ENCODE peak calls at places on chromosomes 1 and 21, in six cellular contexts. J is K562, N is IMR-90, P is H1, Q is GM12878, X is HepG2. O is an unnamed sample.

GRCh38 chr1:154951901-154952657 is 3.8 kb downstream of the PBXIP1 start:
- DNase-seq in Q (no peak), N (no peak), X (no peak), J (no peak), P (no peak), O (no peak)

GRCh38 chr1:97461782-97462181 is 459.1 kb downstream of the DPYD start:
- DNase-seq in Q (peak), X (no peak), N (no peak), P (no peak), J (no peak), O (no peak)

GRCh38 chr1:213061263-213061662 is 10.2 kb downstream of the RPS6KC1 start:
- DNase-seq in N (no peak), Q (no peak), P (no peak), J (no peak), X (no peak), O (no peak)

GRCh38 chr1:9042272-9042671 is 16.0 kb upstream of the SLC2A7 start:
- DNase-seq in X (no peak), P (no peak), Q (no peak), N (no peak), J (no peak), O (no peak)

GRCh38 chr21:23452384-23453083 is 2154.7 kb downstream of the MRPL39 start:
- DNase-seq in P (peak), J (no peak), N (no peak), X (no peak), Q (no peak), O (no peak)

GRCh38 chr1:84267476-84267875 is 34.0 kb upstream of the SAMD13 start:
- DNase-seq in J (no peak), P (no peak), N (no peak), X (no peak), Q (no peak), O (no peak)

GRCh38 chr1:21865943-21866628 is 54.0 kb downstream of the LDLRAD2 start:
- DNase-seq in X (peak), Q (peak), J (peak), N (no peak), P (peak), O (no peak)

GRCh38 chr21:43880111-43880985 is 15.3 kb downstream of the AGPAT3 start:
- DNase-seq in P (no peak), X (no peak), J (no peak), N (peak), Q (no peak), O (no peak)

GRCh38 chr21:45556645-45557601 is 14.7 kb upstream of the SLC19A1 start:
- DNase-seq in X (no peak), J (peak), N (no peak), P (no peak), Q (no peak), O (no peak)

GRCh38 chr1:119871881-119872280 is 24.4 kb downstream of the ADAM30 start:
- DNase-seq in X (no peak), Q (no peak), J (no peak), P (no peak), N (peak), O (no peak)

DNA sequence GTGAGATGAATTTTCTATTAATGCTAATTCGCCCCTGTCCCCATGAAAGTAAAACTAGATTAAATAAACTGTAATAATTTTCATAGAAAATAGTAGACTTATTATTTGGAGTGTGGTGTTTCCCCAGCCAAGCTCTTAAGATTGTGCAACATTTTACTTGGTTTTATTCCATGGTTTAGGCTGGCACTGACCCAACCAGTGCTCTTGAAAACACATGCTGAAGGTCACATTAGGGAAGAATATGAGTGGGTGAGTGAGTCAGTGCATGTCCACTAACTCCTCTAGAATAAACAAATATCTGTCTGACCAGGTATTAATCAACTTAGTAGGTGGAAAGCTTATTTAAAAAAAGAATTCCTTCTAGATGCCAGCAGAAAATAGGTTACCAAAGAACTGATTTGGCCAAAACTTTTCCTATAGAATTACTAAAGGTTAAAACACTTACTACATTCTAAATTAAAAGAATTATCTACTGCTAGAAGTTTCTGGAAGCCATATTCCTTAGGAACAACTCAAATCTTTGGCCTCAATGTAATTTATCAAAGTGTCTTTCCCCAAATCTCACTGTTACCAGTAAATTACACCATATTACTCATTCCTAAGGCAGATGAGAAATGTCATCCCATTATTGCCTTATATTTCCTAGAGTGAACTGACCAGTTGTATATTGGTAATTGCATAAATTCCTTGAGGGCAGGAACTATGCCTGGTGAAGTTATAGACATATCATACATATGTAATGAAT is 89.7 kb upstream of the RGS1 start:
- DNase-seq in Q (no peak), J (no peak), X (peak), P (no peak), N (peak), O (no peak)
- TF ChIP-seq RFX5 in Q (no peak), J (no peak), X (no peak), P (no peak), N (no peak), O (no peak)

GRCh38 chr1:26349886-26350244 is 4.1 kb downstream of the CRYBG2 start:
- DNase-seq in J (no peak), P (no peak), N (no peak), X (no peak), Q (no peak), O (no peak)
- TF ChIP-seq POLR2A in J (no peak), P (no peak), N (no peak), X (no peak), Q (no peak), O (no peak)

DNA sequence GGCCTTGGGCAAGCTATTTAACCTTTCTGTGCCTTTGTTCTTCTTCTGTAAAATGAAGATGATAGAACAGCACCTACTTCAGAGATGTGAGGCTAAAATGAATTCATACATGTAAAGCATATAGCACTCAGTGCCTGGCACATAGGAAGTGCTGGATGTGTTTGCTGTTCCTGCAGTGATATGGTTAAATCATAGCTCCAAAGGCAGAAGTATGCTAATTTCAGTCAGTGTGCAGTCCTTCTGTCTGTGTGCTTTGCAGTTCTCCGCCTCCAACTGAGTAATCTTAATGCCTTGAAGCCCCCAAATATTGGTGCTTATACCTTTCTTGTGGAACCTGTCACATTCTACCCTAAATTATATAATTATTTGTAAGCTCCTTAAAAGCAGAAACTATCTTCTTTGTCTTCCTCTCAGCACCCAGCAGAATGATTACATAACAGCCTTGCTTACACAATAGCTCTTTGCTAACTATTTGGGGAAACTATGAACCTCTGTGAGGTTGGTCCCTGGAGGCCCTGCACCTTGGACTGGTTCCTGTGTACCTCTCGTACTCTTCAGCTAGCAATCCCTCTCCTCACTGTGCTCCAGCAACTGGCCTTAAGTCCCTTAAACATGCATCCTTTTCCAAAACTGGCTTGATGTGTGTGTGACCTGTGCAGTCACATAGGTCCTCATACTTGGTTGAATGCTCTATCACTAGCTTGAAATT is 57.0 kb upstream of the CACYBP start:
- DNase-seq in N (no peak), Q (no peak), J (no peak), X (peak), P (no peak), O (no peak)
- TF ChIP-seq RFX5 in N (no peak), Q (no peak), J (no peak), X (no peak), P (no peak), O (no peak)

DNA sequence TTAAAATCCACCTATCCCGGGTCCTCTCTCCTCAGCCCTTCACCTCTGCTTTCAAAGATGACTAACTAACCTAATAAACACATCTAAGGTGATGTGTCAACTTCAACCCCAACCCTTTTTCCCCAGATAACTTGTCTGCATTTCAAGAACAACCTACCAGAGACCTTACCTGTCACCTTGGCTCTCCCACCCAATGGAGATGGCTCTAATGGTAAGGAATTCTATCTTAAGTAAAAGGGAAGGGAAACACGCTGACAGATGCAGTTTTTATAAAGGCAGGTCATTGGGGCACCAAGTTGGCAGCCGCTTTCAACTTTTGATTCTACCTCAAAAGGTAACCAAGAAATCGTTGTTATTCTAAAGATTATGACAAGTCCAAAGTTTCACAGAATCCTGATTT is 37.6 kb downstream of the MRPL39 start:
- DNase-seq in P (no peak), Q (no peak), J (no peak), N (no peak), X (no peak), O (no peak)
- TF ChIP-seq POLR2A in P (no peak), Q (peak), J (no peak), N (no peak), X (no peak), O (no peak)

DNA sequence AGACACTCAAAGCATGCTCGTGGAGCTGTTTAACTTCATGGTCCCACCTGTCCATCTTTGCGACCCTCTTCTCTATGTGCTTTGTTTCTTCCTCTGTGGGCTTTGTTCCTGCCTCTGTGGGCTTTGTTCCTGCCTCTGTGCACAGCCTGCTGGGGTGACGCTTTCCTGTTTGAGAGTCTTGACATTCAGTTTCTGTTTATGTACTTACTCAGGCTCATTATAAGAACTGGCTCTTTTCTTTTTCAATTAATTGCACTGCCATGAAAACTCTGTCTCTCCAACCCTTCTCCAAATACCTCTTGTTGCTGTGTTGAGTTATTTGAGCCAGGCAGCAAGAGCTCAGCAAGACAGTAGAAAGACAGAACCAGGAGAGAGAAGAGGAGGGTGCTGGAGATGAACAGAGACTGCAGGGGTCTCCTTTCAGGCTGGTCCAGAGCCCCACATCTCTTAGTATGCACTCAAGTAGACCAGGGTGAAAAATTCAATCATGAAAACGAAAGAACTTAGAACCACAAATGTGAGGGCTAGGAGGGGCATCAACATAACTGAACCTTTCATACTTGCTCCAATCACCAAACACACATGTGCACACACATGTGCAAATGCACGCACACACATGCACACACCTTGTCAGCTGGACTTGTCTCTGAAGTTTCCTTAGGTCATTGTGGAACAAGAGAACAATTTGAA is 88.3 kb upstream of the SGIP1 start:
- DNase-seq in N (no peak), J (no peak), Q (peak), P (no peak), X (no peak), O (no peak)
- TF ChIP-seq RFX5 in N (no peak), J (no peak), Q (no peak), P (no peak), X (no peak), O (no peak)

GRCh38 chr1:198559362-198559761 is 18.9 kb upstream of the ATP6V1G3 start:
- DNase-seq in P (no peak), X (no peak), N (no peak), J (no peak), Q (no peak), O (no peak)

GRCh38 chr1:198560093-198560638 is 19.7 kb upstream of the ATP6V1G3 start:
- DNase-seq in Q (no peak), N (no peak), P (no peak), X (no peak), J (no peak), O (no peak)

GRCh38 chr1:198553017-198553416 is 12.5 kb upstream of the ATP6V1G3 start:
- DNase-seq in N (no peak), Q (no peak), X (no peak), P (no peak), J (no peak), O (no peak)

GRCh38 chr1:198558402-198558801 is 17.9 kb upstream of the ATP6V1G3 start:
- DNase-seq in J (no peak), Q (no peak), P (no peak), N (no peak), X (no peak), O (no peak)

GRCh38 chr1:198556969-198557368 is 16.5 kb upstream of the ATP6V1G3 start:
- DNase-seq in X (no peak), J (no peak), Q (peak), N (no peak), P (no peak), O (no peak)
- TF ChIP-seq POLR2A in X (no peak), J (no peak), Q (no peak), N (no peak), P (no peak), O (no peak)

DNA sequence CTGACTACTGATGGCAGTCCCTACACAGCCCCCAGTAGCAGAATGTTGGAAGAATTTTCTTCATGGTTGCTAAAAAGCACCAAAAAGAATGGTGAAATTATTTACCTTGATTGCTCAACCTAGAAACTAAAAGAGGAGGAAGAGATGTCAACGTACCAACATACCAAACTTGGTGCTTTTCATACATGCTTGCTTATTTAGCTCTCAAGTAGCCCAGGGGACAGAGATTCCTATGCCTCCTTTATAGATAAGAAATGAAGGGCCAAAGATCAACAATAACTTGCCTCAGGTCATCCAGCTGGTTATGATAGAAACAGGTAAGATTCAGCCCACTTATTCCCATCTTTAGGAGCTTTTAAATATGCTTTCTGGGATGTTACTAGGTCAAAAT is 170.6 kb downstream of the PIGK start:
- DNase-seq in N (no peak), Q (no peak), P (no peak), J (no peak), X (no peak), O (no peak)
- TF ChIP-seq RFX5 in N (no peak), Q (no peak), P (no peak), J (no peak), X (no peak), O (no peak)

O was measured in A549.